ENCODE peak calls at places on chromosomes 4 and X, in nine cellular contexts. One of them, this sample, is unnamed.

GRCh38 chr4:181140037-181140603 is 1103.1 kb upstream of the TENM3 start:
- DNase-seq in esophagus squamous epithelium: no peak
- DNase-seq in CD8-positive, alpha-beta T cell: no peak
- DNase-seq in colonic mucosa: no peak
- DNase-seq in upper lobe of right lung: no peak
- DNase-seq in A549: no peak
- DNase-seq in astrocyte of the spinal cord: no peak
- DNase-seq in lung: no peak
- DNase-seq in body of pancreas: no peak
- DNase-seq in this sample: no peak

GRCh38 chrX:42070866-42071265 is 147.5 kb upstream of the CASK start:
- DNase-seq in upper lobe of right lung: no peak
- DNase-seq in lung: no peak
- DNase-seq in body of pancreas: no peak
- DNase-seq in colonic mucosa: no peak
- DNase-seq in astrocyte of the spinal cord: no peak
- DNase-seq in A549: no peak
- DNase-seq in esophagus squamous epithelium: no peak
- DNase-seq in CD8-positive, alpha-beta T cell: no peak
- DNase-seq in this sample: no peak

GRCh38 chr4:69984030-69984443 is 11.7 kb upstream of the STATH start:
- DNase-seq in CD8-positive, alpha-beta T cell: no peak
- DNase-seq in body of pancreas: peak
- DNase-seq in esophagus squamous epithelium: no peak
- DNase-seq in lung: no peak
- DNase-seq in colonic mucosa: no peak
- DNase-seq in A549: no peak
- DNase-seq in upper lobe of right lung: no peak
- DNase-seq in astrocyte of the spinal cord: peak
- DNase-seq in this sample: no peak

GRCh38 chrX:10121787-10122186 is 35.0 kb upstream of the CLCN4 start:
- DNase-seq in esophagus squamous epithelium: no peak
- DNase-seq in colonic mucosa: no peak
- DNase-seq in CD8-positive, alpha-beta T cell: no peak
- DNase-seq in lung: no peak
- DNase-seq in body of pancreas: no peak
- DNase-seq in A549: no peak
- DNase-seq in upper lobe of right lung: no peak
- DNase-seq in astrocyte of the spinal cord: peak
- DNase-seq in this sample: no peak

GRCh38 chrX:9902651-9903050 is 64.5 kb upstream of the CLDN34 start:
- DNase-seq in upper lobe of right lung: no peak
- DNase-seq in CD8-positive, alpha-beta T cell: no peak
- DNase-seq in A549: no peak
- DNase-seq in lung: no peak
- DNase-seq in esophagus squamous epithelium: no peak
- DNase-seq in astrocyte of the spinal cord: peak
- DNase-seq in colonic mucosa: no peak
- DNase-seq in body of pancreas: no peak
- DNase-seq in this sample: no peak

GRCh38 chr4:175504316-175504715 is 307.7 kb downstream of the GPM6A start:
- DNase-seq in upper lobe of right lung: no peak
- DNase-seq in body of pancreas: no peak
- DNase-seq in A549: no peak
- DNase-seq in colonic mucosa: no peak
- DNase-seq in esophagus squamous epithelium: no peak
- DNase-seq in CD8-positive, alpha-beta T cell: no peak
- DNase-seq in lung: no peak
- DNase-seq in astrocyte of the spinal cord: peak
- DNase-seq in this sample: no peak

GRCh38 chr4:119244832-119245231 is 32.3 kb downstream of the USP53 start:
- DNase-seq in A549: no peak
- DNase-seq in astrocyte of the spinal cord: no peak
- DNase-seq in colonic mucosa: no peak
- DNase-seq in body of pancreas: no peak
- DNase-seq in esophagus squamous epithelium: no peak
- DNase-seq in upper lobe of right lung: no peak
- DNase-seq in lung: no peak
- DNase-seq in CD8-positive, alpha-beta T cell: no peak
- DNase-seq in this sample: no peak

GRCh38 chr4:101669138-101669831 is 121.2 kb upstream of the BANK1 start:
- DNase-seq in astrocyte of the spinal cord: no peak
- DNase-seq in esophagus squamous epithelium: no peak
- DNase-seq in CD8-positive, alpha-beta T cell: no peak
- DNase-seq in colonic mucosa: no peak
- DNase-seq in body of pancreas: no peak
- DNase-seq in upper lobe of right lung: no peak
- DNase-seq in A549: no peak
- DNase-seq in lung: no peak
- DNase-seq in this sample: no peak

GRCh38 chr4:133130171-133130570 is 18.9 kb upstream of the PCDH10 start:
- DNase-seq in upper lobe of right lung: no peak
- DNase-seq in lung: no peak
- DNase-seq in esophagus squamous epithelium: no peak
- DNase-seq in A549: no peak
- DNase-seq in astrocyte of the spinal cord: peak
- DNase-seq in colonic mucosa: no peak
- DNase-seq in body of pancreas: no peak
- DNase-seq in CD8-positive, alpha-beta T cell: no peak
- DNase-seq in this sample: no peak

GRCh38 chr4:6362896-6363295 is 93.2 kb downstream of the WFS1 start:
- DNase-seq in CD8-positive, alpha-beta T cell: no peak
- DNase-seq in astrocyte of the spinal cord: no peak
- DNase-seq in colonic mucosa: peak
- DNase-seq in upper lobe of right lung: no peak
- DNase-seq in lung: no peak
- DNase-seq in body of pancreas: peak
- DNase-seq in esophagus squamous epithelium: no peak
- DNase-seq in A549: no peak
- DNase-seq in this sample: no peak

GRCh38 chr4:52611030-52611555 is 48.0 kb downstream of the USP46 start:
- DNase-seq in esophagus squamous epithelium: no peak
- DNase-seq in astrocyte of the spinal cord: no peak
- DNase-seq in upper lobe of right lung: no peak
- DNase-seq in lung: no peak
- DNase-seq in body of pancreas: no peak
- DNase-seq in colonic mucosa: no peak
- DNase-seq in CD8-positive, alpha-beta T cell: no peak
- DNase-seq in A549: no peak
- DNase-seq in this sample: no peak

GRCh38 chr4:186829740-186830449 is 106.2 kb upstream of the FAT1 start:
- DNase-seq in upper lobe of right lung: no peak
- DNase-seq in body of pancreas: no peak
- DNase-seq in A549: no peak
- DNase-seq in CD8-positive, alpha-beta T cell: no peak
- DNase-seq in astrocyte of the spinal cord: peak
- DNase-seq in lung: no peak
- DNase-seq in colonic mucosa: no peak
- DNase-seq in esophagus squamous epithelium: no peak
- DNase-seq in this sample: no peak

GRCh38 chr4:965766-966134 is 7.6 kb downstream of the DGKQ start:
- DNase-seq in lung: no peak
- DNase-seq in body of pancreas: no peak
- DNase-seq in upper lobe of right lung: no peak
- DNase-seq in esophagus squamous epithelium: no peak
- DNase-seq in CD8-positive, alpha-beta T cell: no peak
- DNase-seq in A549: no peak
- DNase-seq in astrocyte of the spinal cord: no peak
- DNase-seq in colonic mucosa: no peak
- DNase-seq in this sample: no peak

DNA sequence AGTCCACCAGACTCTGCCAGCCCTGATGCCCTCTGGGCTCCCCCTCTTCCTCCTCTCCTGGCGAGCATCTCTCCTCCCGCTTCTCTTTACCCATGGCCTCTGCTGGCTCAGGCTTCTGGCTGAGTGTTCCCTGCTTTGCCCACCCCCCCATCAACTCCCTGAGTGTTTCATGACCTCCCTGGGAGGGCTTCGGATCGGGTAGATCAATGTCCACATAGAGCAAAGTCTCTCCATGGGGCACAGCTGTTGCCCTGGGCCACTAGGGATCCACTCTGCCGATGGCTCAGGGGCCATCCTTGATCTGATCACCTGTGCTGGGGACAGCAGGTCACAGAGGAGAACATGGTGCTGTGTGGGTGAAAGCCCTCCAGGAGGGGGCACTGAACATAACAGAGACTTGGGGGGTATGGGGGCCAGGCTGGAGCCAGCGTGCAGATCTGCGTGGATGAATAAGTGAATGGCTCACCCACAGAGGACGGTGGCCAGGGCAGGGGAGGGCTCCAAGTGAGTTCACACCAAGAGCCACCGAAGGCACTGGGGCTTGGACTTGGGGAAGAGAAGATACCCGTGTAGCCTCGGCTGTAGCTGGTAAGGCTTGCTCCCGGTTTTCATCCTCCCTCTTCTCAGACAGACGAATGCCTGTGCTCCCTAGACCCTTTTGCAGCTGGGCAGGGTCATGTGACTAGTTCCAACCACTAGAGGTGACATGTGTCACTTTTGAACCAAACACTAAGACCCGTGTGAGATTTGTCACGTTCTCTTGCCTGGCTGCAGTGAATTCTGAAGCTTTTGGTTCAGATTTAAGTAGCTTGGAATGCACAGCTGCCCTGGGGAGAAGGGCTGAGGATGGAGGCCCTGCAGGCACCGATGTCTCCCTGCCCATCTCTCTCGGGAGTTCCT is 23.2 kb upstream of the AFAP1 start:
- DNase-seq in upper lobe of right lung: no peak
- DNase-seq in CD8-positive, alpha-beta T cell: no peak
- DNase-seq in colonic mucosa: no peak
- DNase-seq in astrocyte of the spinal cord: no peak
- DNase-seq in body of pancreas: no peak
- DNase-seq in lung: no peak
- DNase-seq in esophagus squamous epithelium: no peak
- DNase-seq in A549: no peak
- DNase-seq in this sample: no peak
- TF ChIP-seq CTCF in upper lobe of right lung: no peak
- TF ChIP-seq CTCF in CD8-positive, alpha-beta T cell: no peak
- TF ChIP-seq CTCF in colonic mucosa: no peak
- TF ChIP-seq CTCF in astrocyte of the spinal cord: no peak
- TF ChIP-seq CTCF in body of pancreas: no peak
- TF ChIP-seq CTCF in lung: no peak
- TF ChIP-seq CTCF in esophagus squamous epithelium: no peak
- TF ChIP-seq CTCF in A549: no peak
- TF ChIP-seq CTCF in this sample: no peak

DNA sequence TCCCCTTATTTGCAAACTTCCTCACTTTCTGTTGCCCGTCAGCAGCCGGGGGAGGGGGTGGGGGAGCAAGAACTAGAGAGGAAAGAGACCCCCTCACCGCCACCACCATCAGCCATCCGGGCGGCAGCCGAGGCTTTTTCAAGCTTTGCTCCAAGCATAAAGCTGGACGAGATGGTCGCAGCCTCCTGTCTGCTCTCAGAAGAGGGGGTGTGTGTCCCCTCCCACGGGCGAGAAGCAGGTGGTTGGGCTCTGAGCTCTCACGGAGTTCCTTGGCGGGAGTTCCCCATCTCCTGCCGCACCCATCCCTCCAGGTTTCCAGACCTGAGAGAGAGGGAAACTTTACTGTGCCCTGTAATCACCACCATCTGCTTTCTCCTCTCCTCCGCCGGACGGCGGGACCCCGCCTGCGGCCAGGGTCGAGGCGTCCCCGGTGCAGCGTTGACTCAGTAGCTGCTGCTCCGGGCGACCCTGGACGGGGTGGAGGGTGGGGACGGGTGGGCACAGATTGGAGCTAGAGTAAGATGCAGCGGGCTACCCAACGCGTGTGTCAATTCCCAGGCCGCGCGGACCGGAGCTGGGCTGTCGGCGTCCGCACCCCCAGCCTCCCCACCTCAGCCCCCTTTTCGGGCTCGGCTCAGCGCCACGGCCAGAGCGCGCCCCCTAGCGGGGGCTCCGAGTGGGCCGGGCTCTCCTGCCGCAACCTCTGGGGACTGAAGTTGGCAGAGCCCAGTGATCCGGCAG is 4.8 kb upstream of the ARX start:
- DNase-seq in astrocyte of the spinal cord: no peak
- DNase-seq in A549: peak
- DNase-seq in upper lobe of right lung: no peak
- DNase-seq in colonic mucosa: no peak
- DNase-seq in CD8-positive, alpha-beta T cell: no peak
- DNase-seq in esophagus squamous epithelium: no peak
- DNase-seq in lung: no peak
- DNase-seq in body of pancreas: no peak
- DNase-seq in this sample: no peak
- H3K4me3 ChIP-seq in astrocyte of the spinal cord: no peak
- H3K4me3 ChIP-seq in A549: peak
- H3K4me3 ChIP-seq in upper lobe of right lung: no peak
- H3K4me3 ChIP-seq in colonic mucosa: no peak
- H3K4me3 ChIP-seq in CD8-positive, alpha-beta T cell: no peak
- H3K4me3 ChIP-seq in esophagus squamous epithelium: no peak
- H3K4me3 ChIP-seq in lung: no peak
- H3K4me3 ChIP-seq in body of pancreas: no peak
- H3K4me3 ChIP-seq in this sample: no peak

DNA sequence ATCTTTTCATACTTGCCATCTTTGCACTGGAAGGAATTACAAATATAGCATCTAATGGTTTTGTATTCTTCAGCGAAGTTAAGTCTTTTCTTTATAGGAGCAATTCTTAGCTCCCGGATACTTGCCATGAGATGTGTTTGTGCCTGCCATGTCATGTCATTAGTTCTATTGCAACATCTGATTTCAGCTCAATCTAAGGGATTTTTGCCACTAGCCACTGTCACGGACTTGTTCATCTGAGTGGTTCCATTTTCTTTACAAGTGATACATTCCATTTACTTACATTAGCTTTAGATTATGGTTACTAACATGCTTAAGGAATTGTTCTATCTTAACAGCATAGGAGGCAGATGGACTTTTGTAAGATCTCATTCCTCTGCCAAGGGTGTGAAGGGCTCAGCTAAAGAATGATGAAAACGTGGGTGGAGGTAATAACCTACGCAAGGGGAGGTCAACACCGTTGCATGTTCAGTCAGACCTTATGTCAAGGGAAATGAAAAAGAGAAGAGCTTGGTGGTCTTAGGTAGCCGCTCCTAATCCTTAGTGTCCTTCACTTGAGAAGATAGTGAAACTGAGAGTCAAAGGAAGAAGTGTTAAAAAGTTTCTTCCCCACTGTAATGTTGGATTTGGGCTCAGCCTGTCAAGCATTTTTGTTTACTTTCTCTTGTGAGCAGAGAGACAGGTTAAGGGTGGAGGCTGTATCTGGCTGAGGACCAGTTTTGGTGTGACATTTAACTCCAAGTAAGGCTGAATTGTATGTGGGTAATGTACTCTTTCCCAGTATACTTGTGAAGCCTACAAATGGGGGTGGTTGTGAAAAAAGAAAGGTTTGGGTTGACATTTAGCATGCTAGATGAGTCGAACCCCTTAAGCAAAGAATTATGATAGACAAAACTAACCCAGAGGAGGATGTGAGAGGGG is 3.6 kb upstream of the KLHL2 start:
- DNase-seq in lung: no peak
- DNase-seq in A549: no peak
- DNase-seq in CD8-positive, alpha-beta T cell: no peak
- DNase-seq in body of pancreas: no peak
- DNase-seq in esophagus squamous epithelium: no peak
- DNase-seq in upper lobe of right lung: no peak
- DNase-seq in astrocyte of the spinal cord: no peak
- DNase-seq in colonic mucosa: no peak
- DNase-seq in this sample: no peak
- TF ChIP-seq CTCF in lung: no peak
- TF ChIP-seq CTCF in A549: no peak
- TF ChIP-seq CTCF in CD8-positive, alpha-beta T cell: no peak
- TF ChIP-seq CTCF in body of pancreas: no peak
- TF ChIP-seq CTCF in esophagus squamous epithelium: no peak
- TF ChIP-seq CTCF in upper lobe of right lung: no peak
- TF ChIP-seq CTCF in astrocyte of the spinal cord: no peak
- TF ChIP-seq CTCF in colonic mucosa: no peak
- TF ChIP-seq CTCF in this sample: no peak

GRCh38 chr4:23878912-23879732 is 10.7 kb downstream of the PPARGC1A start:
- DNase-seq in colonic mucosa: no peak
- DNase-seq in CD8-positive, alpha-beta T cell: no peak
- DNase-seq in astrocyte of the spinal cord: peak
- DNase-seq in A549: no peak
- DNase-seq in body of pancreas: no peak
- DNase-seq in lung: no peak
- DNase-seq in esophagus squamous epithelium: no peak
- DNase-seq in upper lobe of right lung: no peak
- DNase-seq in this sample: no peak
- H3K4me3 ChIP-seq in colonic mucosa: no peak
- H3K4me3 ChIP-seq in CD8-positive, alpha-beta T cell: no peak
- H3K4me3 ChIP-seq in astrocyte of the spinal cord: no peak
- H3K4me3 ChIP-seq in A549: no peak
- H3K4me3 ChIP-seq in body of pancreas: no peak
- H3K4me3 ChIP-seq in lung: no peak
- H3K4me3 ChIP-seq in esophagus squamous epithelium: no peak
- H3K4me3 ChIP-seq in upper lobe of right lung: no peak
- H3K4me3 ChIP-seq in this sample: no peak